ENCODE peak calls at places on chromosome 4, in ten cellular contexts. One of them, this sample, is unnamed.

GRCh38 chr4:56086073-56086521 is 137.4 kb downstream of the CEP135 start:
- DNase-seq in A549: no peak
- DNase-seq in IMR-90: no peak
- DNase-seq in epithelial cell of esophagus: no peak
- DNase-seq in lower leg skin: no peak
- DNase-seq in GM13977: no peak
- DNase-seq in CD4-positive, alpha-beta T cell: no peak
- DNase-seq in Calu3: no peak
- DNase-seq in left ventricle myocardium inferior: no peak
- DNase-seq in progenitor cell of endocrine pancreas: no peak
- DNase-seq in this sample: peak; percentile 57

GRCh38 chr4:115657991-115658390 is 544.6 kb upstream of the NDST4 start:
- DNase-seq in left ventricle myocardium inferior: no peak
- DNase-seq in IMR-90: no peak
- DNase-seq in A549: no peak
- DNase-seq in lower leg skin: no peak
- DNase-seq in Calu3: no peak
- DNase-seq in progenitor cell of endocrine pancreas: no peak
- DNase-seq in epithelial cell of esophagus: no peak
- DNase-seq in CD4-positive, alpha-beta T cell: no peak
- DNase-seq in GM13977: no peak
- DNase-seq in this sample: no peak

GRCh38 chr4:106329027-106329618 is 12.8 kb downstream of the AIMP1 start:
- DNase-seq in left ventricle myocardium inferior: no peak
- DNase-seq in CD4-positive, alpha-beta T cell: no peak
- DNase-seq in lower leg skin: no peak
- DNase-seq in progenitor cell of endocrine pancreas: no peak
- DNase-seq in A549: peak; percentile 46
- DNase-seq in IMR-90: peak; percentile 53
- DNase-seq in GM13977: no peak
- DNase-seq in Calu3: no peak
- DNase-seq in epithelial cell of esophagus: peak; percentile 55
- DNase-seq in this sample: no peak

GRCh38 chr4:147421456-147421855 is 59.4 kb upstream of the EDNRA start:
- DNase-seq in lower leg skin: no peak
- DNase-seq in left ventricle myocardium inferior: no peak
- DNase-seq in epithelial cell of esophagus: no peak
- DNase-seq in CD4-positive, alpha-beta T cell: no peak
- DNase-seq in IMR-90: no peak
- DNase-seq in progenitor cell of endocrine pancreas: no peak
- DNase-seq in Calu3: no peak
- DNase-seq in GM13977: no peak
- DNase-seq in A549: no peak
- DNase-seq in this sample: no peak

GRCh38 chr4:10333942-10334341 is 123.3 kb downstream of the ZNF518B start:
- DNase-seq in A549: no peak
- DNase-seq in IMR-90: no peak
- DNase-seq in CD4-positive, alpha-beta T cell: no peak
- DNase-seq in epithelial cell of esophagus: peak; percentile 77
- DNase-seq in lower leg skin: no peak
- DNase-seq in Calu3: no peak
- DNase-seq in GM13977: no peak
- DNase-seq in left ventricle myocardium inferior: no peak
- DNase-seq in progenitor cell of endocrine pancreas: no peak
- DNase-seq in this sample: no peak

GRCh38 chr4:123481034-123481433 is 84.4 kb downstream of the SPRY1 start:
- DNase-seq in GM13977: no peak
- DNase-seq in epithelial cell of esophagus: peak; percentile 98
- DNase-seq in A549: peak; percentile 3
- DNase-seq in CD4-positive, alpha-beta T cell: no peak
- DNase-seq in IMR-90: peak; percentile 92
- DNase-seq in progenitor cell of endocrine pancreas: no peak
- DNase-seq in Calu3: no peak
- DNase-seq in left ventricle myocardium inferior: no peak
- DNase-seq in lower leg skin: no peak
- DNase-seq in this sample: no peak

GRCh38 chr4:143071351-143071750 is 113.4 kb upstream of the USP38 start:
- DNase-seq in left ventricle myocardium inferior: no peak
- DNase-seq in epithelial cell of esophagus: no peak
- DNase-seq in progenitor cell of endocrine pancreas: no peak
- DNase-seq in CD4-positive, alpha-beta T cell: no peak
- DNase-seq in IMR-90: no peak
- DNase-seq in GM13977: no peak
- DNase-seq in A549: no peak
- DNase-seq in Calu3: no peak
- DNase-seq in lower leg skin: no peak
- DNase-seq in this sample: no peak

GRCh38 chr4:184825394-184826314 is at the start of gene ACSL1:
- DNase-seq in Calu3: peak; percentile 68
- DNase-seq in CD4-positive, alpha-beta T cell: peak; percentile 72
- DNase-seq in IMR-90: peak; percentile 53
- DNase-seq in lower leg skin: peak; percentile 72
- DNase-seq in GM13977: peak; percentile 98
- DNase-seq in A549: peak; percentile 41
- DNase-seq in left ventricle myocardium inferior: peak; percentile 87
- DNase-seq in epithelial cell of esophagus: peak; percentile 67
- DNase-seq in progenitor cell of endocrine pancreas: peak; percentile 58
- DNase-seq in this sample: peak; percentile 86

GRCh38 chr4:20354120-20354519 is 102.4 kb downstream of the SLIT2 start:
- DNase-seq in lower leg skin: no peak
- DNase-seq in progenitor cell of endocrine pancreas: no peak
- DNase-seq in IMR-90: no peak
- DNase-seq in CD4-positive, alpha-beta T cell: no peak
- DNase-seq in A549: no peak
- DNase-seq in Calu3: no peak
- DNase-seq in left ventricle myocardium inferior: no peak
- DNase-seq in GM13977: no peak
- DNase-seq in epithelial cell of esophagus: no peak
- DNase-seq in this sample: no peak

GRCh38 chr4:16661813-16662212 is 236.6 kb downstream of the LDB2 start:
- DNase-seq in progenitor cell of endocrine pancreas: no peak
- DNase-seq in CD4-positive, alpha-beta T cell: no peak
- DNase-seq in Calu3: no peak
- DNase-seq in left ventricle myocardium inferior: no peak
- DNase-seq in GM13977: no peak
- DNase-seq in lower leg skin: no peak
- DNase-seq in IMR-90: no peak
- DNase-seq in epithelial cell of esophagus: no peak
- DNase-seq in A549: no peak
- DNase-seq in this sample: no peak

GRCh38 chr4:114870987-114871386 is 242.4 kb downstream of the NDST4 start:
- DNase-seq in A549: no peak
- DNase-seq in epithelial cell of esophagus: no peak
- DNase-seq in Calu3: no peak
- DNase-seq in progenitor cell of endocrine pancreas: no peak
- DNase-seq in GM13977: no peak
- DNase-seq in CD4-positive, alpha-beta T cell: no peak
- DNase-seq in IMR-90: no peak
- DNase-seq in left ventricle myocardium inferior: no peak
- DNase-seq in lower leg skin: no peak
- DNase-seq in this sample: no peak

GRCh38 chr4:6198768-6199343 is 1.5 kb downstream of the JAKMIP1 start:
- DNase-seq in Calu3: no peak
- DNase-seq in CD4-positive, alpha-beta T cell: no peak
- DNase-seq in A549: peak; percentile 9
- DNase-seq in progenitor cell of endocrine pancreas: no peak
- DNase-seq in left ventricle myocardium inferior: no peak
- DNase-seq in lower leg skin: no peak
- DNase-seq in IMR-90: no peak
- DNase-seq in epithelial cell of esophagus: no peak
- DNase-seq in GM13977: no peak
- DNase-seq in this sample: peak; percentile 52

GRCh38 chr4:2462992-2463762 is 5.7 kb upstream of the RNF4 start:
- DNase-seq in GM13977: no peak
- DNase-seq in IMR-90: no peak
- DNase-seq in Calu3: no peak
- DNase-seq in epithelial cell of esophagus: no peak
- DNase-seq in A549: no peak
- DNase-seq in CD4-positive, alpha-beta T cell: no peak
- DNase-seq in left ventricle myocardium inferior: no peak
- DNase-seq in lower leg skin: no peak
- DNase-seq in progenitor cell of endocrine pancreas: no peak
- DNase-seq in this sample: no peak

GRCh38 chr4:2472187-2472586 is 3.3 kb downstream of the RNF4 start:
- DNase-seq in CD4-positive, alpha-beta T cell: no peak
- DNase-seq in epithelial cell of esophagus: peak; percentile 50
- DNase-seq in progenitor cell of endocrine pancreas: no peak
- DNase-seq in IMR-90: peak; percentile 54
- DNase-seq in A549: no peak
- DNase-seq in GM13977: no peak
- DNase-seq in lower leg skin: no peak
- DNase-seq in Calu3: no peak
- DNase-seq in left ventricle myocardium inferior: no peak
- DNase-seq in this sample: no peak

GRCh38 chr4:2465032-2465431 is 3.9 kb upstream of the RNF4 start:
- DNase-seq in left ventricle myocardium inferior: no peak
- DNase-seq in Calu3: no peak
- DNase-seq in lower leg skin: no peak
- DNase-seq in GM13977: no peak
- DNase-seq in epithelial cell of esophagus: no peak
- DNase-seq in CD4-positive, alpha-beta T cell: no peak
- DNase-seq in progenitor cell of endocrine pancreas: no peak
- DNase-seq in A549: no peak
- DNase-seq in IMR-90: no peak
- DNase-seq in this sample: no peak

GRCh38 chr4:2469192-2469984 is 482 bp downstream of the RNF4 start:
- DNase-seq in epithelial cell of esophagus: peak; percentile 65
- DNase-seq in GM13977: peak; percentile 82
- DNase-seq in lower leg skin: peak; percentile 23
- DNase-seq in progenitor cell of endocrine pancreas: no peak
- DNase-seq in IMR-90: peak; percentile 25
- DNase-seq in left ventricle myocardium inferior: peak; percentile 34
- DNase-seq in CD4-positive, alpha-beta T cell: peak; percentile 61
- DNase-seq in Calu3: peak; percentile 39
- DNase-seq in A549: peak; percentile 32
- DNase-seq in this sample: peak; percentile 53

GRCh38 chr4:2468464-2469191 is at the start of gene RNF4:
- DNase-seq in left ventricle myocardium inferior: peak; percentile 97
- DNase-seq in Calu3: peak; percentile 89
- DNase-seq in A549: peak; percentile 95
- DNase-seq in IMR-90: peak; percentile 95
- DNase-seq in CD4-positive, alpha-beta T cell: peak; percentile 89
- DNase-seq in epithelial cell of esophagus: peak; percentile 97
- DNase-seq in progenitor cell of endocrine pancreas: peak; percentile 81
- DNase-seq in lower leg skin: peak; percentile 97
- DNase-seq in GM13977: peak; percentile 99
- DNase-seq in this sample: peak; percentile 93
- TF ChIP-seq CTCF in left ventricle myocardium inferior: no peak
- TF ChIP-seq CTCF in Calu3: no peak
- TF ChIP-seq CTCF in A549: no peak
- TF ChIP-seq CTCF in IMR-90: no peak
- TF ChIP-seq CTCF in CD4-positive, alpha-beta T cell: no peak
- TF ChIP-seq CTCF in epithelial cell of esophagus: no peak
- TF ChIP-seq CTCF in progenitor cell of endocrine pancreas: no peak
- TF ChIP-seq CTCF in lower leg skin: no peak
- TF ChIP-seq CTCF in GM13977: no peak
- TF ChIP-seq CTCF in this sample: no peak

GRCh38 chr4:72987741-72988729 is 81.5 kb downstream of the COX18 start:
- DNase-seq in lower leg skin: no peak
- DNase-seq in epithelial cell of esophagus: no peak
- DNase-seq in CD4-positive, alpha-beta T cell: no peak
- DNase-seq in GM13977: no peak
- DNase-seq in progenitor cell of endocrine pancreas: no peak
- DNase-seq in A549: no peak
- DNase-seq in Calu3: no peak
- DNase-seq in left ventricle myocardium inferior: no peak
- DNase-seq in IMR-90: no peak
- DNase-seq in this sample: no peak
- TF ChIP-seq CTCF in lower leg skin: no peak
- TF ChIP-seq CTCF in epithelial cell of esophagus: no peak
- TF ChIP-seq CTCF in CD4-positive, alpha-beta T cell: no peak
- TF ChIP-seq CTCF in GM13977: no peak
- TF ChIP-seq CTCF in progenitor cell of endocrine pancreas: no peak
- TF ChIP-seq CTCF in A549: no peak
- TF ChIP-seq CTCF in Calu3: no peak
- TF ChIP-seq CTCF in left ventricle myocardium inferior: no peak
- TF ChIP-seq CTCF in IMR-90: no peak
- TF ChIP-seq CTCF in this sample: no peak

DNA sequence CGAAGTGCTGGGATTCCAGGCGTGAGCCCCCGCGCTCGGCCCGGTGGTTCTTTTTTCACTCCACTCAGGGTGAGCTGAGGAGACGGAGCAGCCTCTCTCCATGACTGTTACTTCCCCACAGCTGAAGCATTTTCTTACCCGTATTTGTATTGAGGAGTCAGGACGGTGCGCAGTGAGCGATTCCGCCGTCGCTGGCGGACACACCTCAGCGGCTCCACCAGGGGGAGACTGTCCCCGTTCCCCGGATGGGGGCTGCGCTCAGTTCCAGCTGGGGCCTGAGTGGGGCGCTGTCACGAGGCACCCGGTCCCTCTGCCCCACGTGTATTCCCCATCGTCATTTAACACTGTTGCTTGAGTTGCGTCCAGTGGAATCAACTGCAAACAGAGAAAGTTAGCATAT is 844.0 kb upstream of the FRG1 start:
- DNase-seq in A549: no peak
- DNase-seq in GM13977: no peak
- DNase-seq in progenitor cell of endocrine pancreas: no peak
- DNase-seq in IMR-90: no peak
- DNase-seq in Calu3: no peak
- DNase-seq in CD4-positive, alpha-beta T cell: no peak
- DNase-seq in lower leg skin: no peak
- DNase-seq in left ventricle myocardium inferior: no peak
- DNase-seq in epithelial cell of esophagus: no peak
- DNase-seq in this sample: no peak
- TF ChIP-seq CTCF in A549: no peak
- TF ChIP-seq CTCF in GM13977: no peak
- TF ChIP-seq CTCF in progenitor cell of endocrine pancreas: no peak
- TF ChIP-seq CTCF in IMR-90: no peak
- TF ChIP-seq CTCF in Calu3: no peak
- TF ChIP-seq CTCF in CD4-positive, alpha-beta T cell: no peak
- TF ChIP-seq CTCF in lower leg skin: no peak
- TF ChIP-seq CTCF in left ventricle myocardium inferior: no peak
- TF ChIP-seq CTCF in epithelial cell of esophagus: no peak
- TF ChIP-seq CTCF in this sample: peak; percentile 16

DNA sequence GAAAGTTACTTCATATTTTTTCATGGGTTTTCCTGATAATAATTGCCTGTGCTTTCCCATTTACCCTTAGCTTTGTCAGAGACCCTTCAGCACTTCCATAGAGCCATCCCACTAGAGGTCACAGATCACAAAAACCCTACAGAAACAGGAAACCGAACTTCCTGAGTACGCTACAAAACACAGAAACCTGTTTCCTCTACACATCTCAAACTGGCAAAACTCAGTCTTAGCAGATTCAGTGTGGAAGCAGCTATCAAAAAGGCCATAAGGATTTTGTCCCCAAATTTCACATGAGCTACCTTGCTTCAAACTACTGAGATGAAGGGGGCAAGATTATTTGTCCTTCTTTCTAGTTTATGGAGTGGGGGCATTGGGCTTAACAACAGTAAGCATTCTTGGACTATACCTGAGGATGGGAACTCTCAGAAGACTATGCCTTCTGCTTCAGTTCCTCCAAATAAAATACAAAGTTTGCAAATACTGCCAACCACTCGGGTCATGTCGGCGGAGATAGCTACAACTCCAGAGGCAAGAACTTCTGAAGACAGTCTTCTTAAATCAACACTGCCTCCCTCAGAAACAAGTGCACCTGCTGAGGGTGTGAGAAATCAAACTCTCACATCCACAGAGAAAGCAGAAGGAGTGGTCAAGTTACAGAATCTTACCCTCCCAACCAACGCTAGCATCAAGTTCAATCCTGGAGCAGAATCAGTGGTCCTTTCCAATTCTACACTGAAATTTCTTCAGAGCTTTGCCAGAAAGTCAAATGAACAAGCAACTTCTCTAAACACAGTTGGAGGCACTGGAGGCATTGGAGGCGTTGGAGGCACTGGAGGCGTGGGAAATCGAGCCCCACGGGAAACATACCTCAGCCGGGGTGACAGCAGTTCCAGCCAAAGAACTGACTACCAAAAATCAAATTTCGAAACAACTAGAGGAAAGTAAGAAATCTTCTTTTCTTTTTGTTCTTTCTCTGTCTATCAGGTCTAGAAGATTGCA is at the start of gene MMRN1:
- DNase-seq in epithelial cell of esophagus: no peak
- DNase-seq in lower leg skin: no peak
- DNase-seq in A549: no peak
- DNase-seq in left ventricle myocardium inferior: no peak
- DNase-seq in progenitor cell of endocrine pancreas: no peak
- DNase-seq in IMR-90: no peak
- DNase-seq in Calu3: no peak
- DNase-seq in CD4-positive, alpha-beta T cell: no peak
- DNase-seq in GM13977: no peak
- DNase-seq in this sample: no peak
- TF ChIP-seq CTCF in epithelial cell of esophagus: no peak
- TF ChIP-seq CTCF in lower leg skin: no peak
- TF ChIP-seq CTCF in A549: no peak
- TF ChIP-seq CTCF in left ventricle myocardium inferior: no peak
- TF ChIP-seq CTCF in progenitor cell of endocrine pancreas: no peak
- TF ChIP-seq CTCF in IMR-90: no peak
- TF ChIP-seq CTCF in Calu3: no peak
- TF ChIP-seq CTCF in CD4-positive, alpha-beta T cell: no peak
- TF ChIP-seq CTCF in GM13977: no peak
- TF ChIP-seq CTCF in this sample: no peak

This sample was measured in glutamatergic neuron.